ENCODE peak calls at places on chromosomes 7 and 10, in five cellular contexts. P, Z, G, Y and M are unnamed samples.

GRCh38 chr7:150848111-150848510 is 4.2 kb upstream of the AOC1 start:
- DNase-seq in G (no peak), Y (no peak), P (no peak), Z (no peak), M (no peak)

GRCh38 chr7:38907066-38907465 is 1.9 kb downstream of the VPS41 start:
- DNase-seq in Z (no peak), G (no peak), Y (no peak), P (no peak), M (no peak)

GRCh38 chr7:43876976-43877745 is 7.8 kb upstream of the MRPS24 start:
- DNase-seq in P (no peak), G (no peak), Z (no peak), Y (no peak), M (no peak)

GRCh38 chr10:89479255-89479654 is 56.1 kb downstream of the SLC16A12 start:
- DNase-seq in Y (no peak), G (no peak), P (no peak), Z (no peak), M (no peak)

GRCh38 chr10:5476918-5477525 is 22.3 kb downstream of the CALML5 start:
- DNase-seq in P (no peak), G (no peak), Y (no peak), Z (no peak), M (no peak)

GRCh38 chr10:109451879-109452278 is 471.4 kb downstream of the XPNPEP1 start:
- DNase-seq in Z (no peak), P (no peak), Y (no peak), G (no peak), M (no peak)

GRCh38 chr10:96772239-96772638 is 51.9 kb upstream of the PIK3AP1 start:
- DNase-seq in Z (no peak), Y (no peak), P (no peak), G (no peak), M (no peak)

GRCh38 chr10:3091921-3092320 is 24.6 kb downstream of the PFKP start:
- DNase-seq in P (no peak), G (no peak), Y (no peak), Z (no peak), M (no peak)

GRCh38 chr7:157404845-157405481 is 68.2 kb downstream of the DNAJB6 start:
- DNase-seq in Z (peak), G (no peak), Y (no peak), P (no peak), M (no peak)

GRCh38 chr10:96765406-96766240 is 45.3 kb upstream of the PIK3AP1 start:
- DNase-seq in G (no peak), Y (no peak), P (peak), Z (peak), M (no peak)